ENCODE peak calls at places on chromosome 1, in four cellular contexts. Q is uterus, A is A673, B is neural progenitor cell. R is an unnamed sample.

GRCh38 chr1:3019516-3020051 is 1.7 kb upstream of the ACTRT2 start:
- DNase-seq in Q (no peak), A (no peak), B (no peak), R (peak)

GRCh38 chr1:109396971-109397370 is 747 bp downstream of the SORT1 start:
- DNase-seq in Q (no peak), A (no peak), B (no peak), R (no peak)

GRCh38 chr1:169588785-169589485 is 2.7 kb upstream of the F5 start:
- DNase-seq in Q (no peak), A (no peak), B (no peak), R (no peak)

GRCh38 chr1:32338637-32339145 is 2.7 kb upstream of the MARCKSL1 start:
- DNase-seq in Q (no peak), A (no peak), B (no peak), R (no peak)

GRCh38 chr1:219810451-219810850 is 117.9 kb downstream of the SLC30A10 start:
- DNase-seq in Q (no peak), A (no peak), B (no peak), R (no peak)

GRCh38 chr1:44576456-44577150 is 97.7 kb downstream of the TMEM53 start:
- DNase-seq in Q (no peak), A (no peak), B (peak), R (no peak)

GRCh38 chr1:54798769-54799641 is 2.1 kb downstream of the TTC22 start:
- DNase-seq in Q (no peak), A (no peak), B (no peak), R (no peak)

GRCh38 chr1:159071970-159072582 is 4.5 kb downstream of the AIM2 start:
- DNase-seq in Q (no peak), A (peak), B (peak), R (no peak)

GRCh38 chr1:98086796-98087195 is 166.0 kb upstream of the DPYD start:
- DNase-seq in Q (no peak), A (peak), B (peak), R (no peak)

GRCh38 chr1:233639611-233640010 is 25.7 kb downstream of the KCNK1 start:
- DNase-seq in Q (no peak), A (no peak), B (no peak), R (no peak)

GRCh38 chr1:71339238-71339637 is 258.4 kb upstream of the ZRANB2 start:
- DNase-seq in Q (no peak), A (no peak), B (peak), R (no peak)

GRCh38 chr1:24266398-24266941 is 52.7 kb upstream of the GRHL3 start:
- DNase-seq in Q (no peak), A (no peak), B (no peak), R (no peak)

GRCh38 chr1:231390071-231390470 is 32.0 kb downstream of the EGLN1 start:
- DNase-seq in Q (no peak), A (no peak), B (no peak), R (no peak)

GRCh38 chr1:183632087-183632486 is 3.5 kb downstream of the ARPC5 start:
- DNase-seq in Q (no peak), A (no peak), B (no peak), R (no peak)

GRCh38 chr1:175471039-175471800 is 272.2 kb downstream of the TNR start:
- DNase-seq in Q (no peak), A (peak), B (no peak), R (no peak)

GRCh38 chr1:235369802-235370201 is 2.6 kb downstream of the TBCE start:
- DNase-seq in Q (no peak), A (no peak), B (no peak), R (no peak)

GRCh38 chr1:235367000-235367908 is at the start of gene TBCE:
- DNase-seq in Q (peak), A (peak), B (peak), R (peak)

GRCh38 chr1:235366286-235366685 is 941 bp upstream of the TBCE start:
- DNase-seq in Q (no peak), A (no peak), B (no peak), R (no peak)

DNA sequence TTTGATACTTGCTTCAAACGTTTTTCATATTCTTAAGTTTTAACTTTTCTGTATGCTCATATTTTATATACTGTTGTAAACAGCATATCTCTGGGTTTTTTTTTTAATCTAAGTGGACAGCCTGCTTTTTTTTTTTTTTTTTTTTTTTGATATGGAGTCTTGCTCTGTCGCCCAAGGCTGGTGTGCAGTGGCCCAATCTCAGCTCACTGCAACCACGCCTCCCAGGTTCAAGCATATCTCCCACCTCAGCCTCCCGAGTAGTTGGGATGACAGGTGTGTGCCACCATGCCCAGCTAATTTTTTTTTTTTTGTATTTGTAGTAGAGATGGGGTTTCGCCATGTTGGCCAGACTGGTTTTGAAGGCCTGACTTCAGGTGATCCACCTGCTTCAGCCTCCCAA is 1.2 kb downstream of the TBCE start:
- DNase-seq in Q (no peak), A (no peak), B (no peak), R (no peak)
- H3K27ac ChIP-seq in Q (no peak), A (no peak), B (no peak), R (no peak)

GRCh38 chr1:92951141-92951582 is 10.1 kb downstream of the DIPK1A start:
- DNase-seq in Q (no peak), A (peak), B (no peak), R (no peak)
- TF ChIP-seq CTCF in Q (no peak), A (no peak), B (no peak), R (no peak)

GRCh38 chr1:8629241-8630091 is 188.0 kb downstream of the RERE start:
- DNase-seq in Q (no peak), A (no peak), B (no peak), R (no peak)
- H3K27ac ChIP-seq in Q (peak), A (peak), B (no peak), R (no peak)

GRCh38 chr1:216739771-216740170 is 16.5 kb upstream of the ESRRG start:
- DNase-seq in Q (no peak), A (no peak), B (no peak), R (no peak)

GRCh38 chr1:216740334-216740733 is 17.1 kb upstream of the ESRRG start:
- DNase-seq in Q (no peak), A (no peak), B (no peak), R (no peak)

DNA sequence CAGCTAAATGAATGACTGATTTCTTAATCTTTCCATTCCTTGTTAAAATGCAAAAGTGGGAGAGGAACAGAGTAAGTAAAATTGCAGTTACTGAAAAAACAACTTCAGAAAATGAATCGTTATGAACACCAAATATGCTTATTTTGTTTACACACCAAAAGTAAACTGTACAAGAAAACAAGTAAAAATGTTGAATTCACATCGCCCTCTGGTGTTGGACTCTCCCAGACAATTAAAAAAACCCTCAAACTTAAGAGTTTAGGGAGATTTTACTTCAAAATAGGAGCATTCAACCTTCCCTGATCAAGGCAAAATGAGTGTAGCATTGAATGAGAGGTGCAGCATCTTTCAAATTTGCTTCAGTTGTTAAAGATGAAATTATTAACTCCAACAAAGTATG is 19.4 kb upstream of the ESRRG start:
- DNase-seq in Q (no peak), A (no peak), B (peak), R (no peak)
- TF ChIP-seq CTCF in Q (no peak), A (peak), B (peak), R (peak)

GRCh38 chr1:62452951-62453350 is 16.1 kb downstream of the USP1 start:
- DNase-seq in Q (no peak), A (no peak), B (no peak), R (no peak)
- H3K27ac ChIP-seq in Q (no peak), A (no peak), B (no peak), R (no peak)

GRCh38 chr1:52056110-52056936 is at the start of gene BTF3L4:
- DNase-seq in Q (peak), A (peak), B (peak), R (peak)
- TF ChIP-seq CTCF in Q (no peak), A (no peak), B (peak), R (no peak)

DNA sequence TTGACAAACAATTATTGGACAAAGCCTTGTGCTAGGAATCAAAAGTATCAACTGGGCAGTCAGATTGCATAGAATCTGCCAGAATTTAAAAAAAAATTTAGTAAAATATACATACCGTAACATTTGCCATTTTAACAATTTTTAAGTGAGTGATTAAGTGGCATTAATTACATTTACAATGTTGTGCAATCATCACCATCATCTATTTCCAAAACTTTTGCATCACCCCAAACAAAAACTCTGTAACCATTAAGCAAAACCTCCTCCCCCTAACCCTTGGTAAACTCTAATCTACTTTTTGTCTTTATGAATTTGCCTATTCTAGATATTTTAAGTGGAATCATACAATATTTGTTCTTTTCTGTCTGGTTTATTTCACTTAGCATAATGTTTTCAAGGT is 182.8 kb downstream of the LMO4 start:
- DNase-seq in Q (no peak), A (no peak), B (no peak), R (no peak)
- H3K27ac ChIP-seq in Q (no peak), A (no peak), B (no peak), R (no peak)

GRCh38 chr1:212260557-212261342 is 24.5 kb upstream of the PPP2R5A start:
- DNase-seq in Q (no peak), A (no peak), B (no peak), R (no peak)
- TF ChIP-seq CTCF in Q (no peak), A (no peak), B (no peak), R (no peak)

GRCh38 chr1:67700220-67700619 is 15.2 kb downstream of the GADD45A start:
- DNase-seq in Q (no peak), A (no peak), B (no peak), R (no peak)
- H3K27ac ChIP-seq in Q (no peak), A (no peak), B (no peak), R (no peak)